ENCODE peak calls at places on chromosomes 5 and 9, in five cellular contexts. F is GM23338, W is transverse colon, X is brain microvascular endothelial cell, L is dorsolateral prefrontal cortex. S is an unnamed sample.

GRCh38 chr9:36987409-36987808 is 46.7 kb downstream of the PAX5 start:
- DNase-seq in L (no peak), F (peak; percentile 33), X (no peak), W (no peak), S (no peak)

GRCh38 chr5:136750507-136750906 is 385.2 kb upstream of the TRPC7 start:
- DNase-seq in X (peak; percentile 19), F (no peak), L (peak; percentile 14), W (no peak), S (no peak)

GRCh38 chr9:133781828-133782135 is 43.6 kb upstream of the SARDH start:
- DNase-seq in F (no peak), X (no peak), L (no peak), W (no peak), S (no peak)

GRCh38 chr5:132776077-132776931 is 735 bp downstream of the SEPTIN8 start:
- DNase-seq in W (peak; percentile 49), L (peak; percentile 61), F (peak; percentile 54), X (peak; percentile 20), S (no peak)

GRCh38 chr5:137575847-137576246 is 76.7 kb upstream of the SPOCK1 start:
- DNase-seq in X (no peak), F (no peak), L (no peak), W (no peak), S (no peak)

GRCh38 chr5:140554454-140554853 is 2.8 kb downstream of the SRA1 start:
- DNase-seq in X (peak; percentile 73), L (no peak), W (no peak), F (no peak), S (no peak)

GRCh38 chr5:77972545-77973252 is 196.6 kb upstream of the TBCA start:
- DNase-seq in L (no peak), W (no peak), X (no peak), F (peak; percentile 48), S (no peak)

GRCh38 chr9:134899168-134899567 is 18.5 kb downstream of the FCN1 start:
- DNase-seq in X (no peak), L (no peak), W (no peak), F (no peak), S (no peak)

GRCh38 chr5:178115136-178115834 is 2.0 kb downstream of the N4BP3 start:
- DNase-seq in W (no peak), L (no peak), F (peak; percentile 87), X (no peak), S (no peak)

GRCh38 chr5:123095694-123096120 is 6.7 kb downstream of the PRDM6 start:
- DNase-seq in W (no peak), L (no peak), X (no peak), F (no peak), S (no peak)

GRCh38 chr5:123097871-123098735 is 9.1 kb downstream of the PRDM6 start:
- DNase-seq in F (peak; percentile 44), X (no peak), W (no peak), L (no peak), S (no peak)

GRCh38 chr5:123098767-123099513 is 9.9 kb downstream of the PRDM6 start:
- DNase-seq in F (peak; percentile 34), L (no peak), X (no peak), W (no peak), S (no peak)

GRCh38 chr5:123097483-123097870 is 8.4 kb downstream of the PRDM6 start:
- DNase-seq in X (no peak), F (no peak), W (no peak), L (no peak), S (no peak)

GRCh38 chr5:123099514-123100151 is 10.6 kb downstream of the PRDM6 start:
- DNase-seq in W (no peak), F (peak; percentile 78), X (no peak), L (no peak), S (no peak)
- TF ChIP-seq CTCF in W (no peak), F (peak; percentile 16), X (peak; percentile 4), L (no peak), S (peak; percentile 30)

GRCh38 chr9:130491830-130492465 is 47.2 kb downstream of the ASS1 start:
- DNase-seq in W (no peak), F (no peak), L (no peak), X (no peak), S (no peak)
- TF ChIP-seq CTCF in W (no peak), F (no peak), L (no peak), X (no peak), S (no peak)

GRCh38 chr5:32314658-32315057 is 1.9 kb upstream of the MTMR12 start:
- DNase-seq in L (no peak), F (no peak), X (no peak), W (no peak), S (no peak)

GRCh38 chr5:32312682-32313523 is at the start of gene MTMR12:
- DNase-seq in X (peak; percentile 100), F (peak; percentile 100), L (peak; percentile 100), W (peak; percentile 100), S (peak; percentile 100)

GRCh38 chr5:32311404-32312193 is 1.1 kb downstream of the MTMR12 start:
- DNase-seq in W (no peak), X (no peak), F (peak; percentile 69), L (peak; percentile 16), S (no peak)

GRCh38 chr5:32309766-32310165 is 3.0 kb downstream of the MTMR12 start:
- DNase-seq in L (no peak), W (no peak), X (no peak), F (no peak), S (no peak)

GRCh38 chr5:32312194-32312681 is 501 bp downstream of the MTMR12 start:
- DNase-seq in F (peak; percentile 68), W (peak; percentile 80), L (peak; percentile 51), X (peak; percentile 43), S (peak; percentile 87)
- TF ChIP-seq CTCF in F (no peak), W (no peak), L (no peak), X (no peak), S (no peak)

DNA sequence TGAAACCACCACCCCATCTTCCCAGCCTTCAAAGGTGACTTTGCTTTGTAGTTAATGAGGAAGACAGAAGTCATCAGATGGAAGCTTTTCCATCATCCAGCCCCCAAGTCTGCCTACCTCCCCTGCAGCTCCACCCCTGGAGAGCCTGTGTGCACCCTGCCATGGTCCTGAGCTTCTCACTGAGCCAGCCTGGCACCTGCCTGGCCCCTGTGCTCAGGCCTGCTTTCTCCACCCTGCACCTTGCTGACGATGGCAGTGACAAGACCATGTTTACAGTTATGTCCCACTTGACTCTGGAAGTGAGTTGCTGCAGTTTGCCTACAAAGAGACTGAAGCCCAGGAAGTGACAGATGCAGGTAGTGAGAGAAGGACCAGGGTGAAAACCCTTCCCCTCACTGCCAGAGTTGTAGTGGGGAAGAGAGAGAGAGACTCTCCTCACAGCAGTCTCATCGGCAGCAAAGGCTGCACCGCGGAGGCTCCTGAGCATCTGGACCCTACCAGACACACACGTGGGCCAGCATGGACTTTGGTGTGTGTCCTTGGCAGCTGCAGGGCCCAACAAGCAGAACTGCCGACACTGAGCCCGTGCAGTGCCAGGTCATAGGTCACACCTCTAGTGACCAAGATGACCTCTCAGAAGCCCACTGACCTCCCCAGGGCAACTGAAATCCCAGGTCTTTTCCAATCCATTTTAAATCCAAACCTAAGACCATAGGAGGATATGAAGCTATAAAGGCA is 107.1 kb downstream of the CACNA1B start:
- DNase-seq in L (no peak), X (no peak), F (no peak), W (no peak), S (no peak)
- TF ChIP-seq CTCF in L (no peak), X (no peak), F (no peak), W (no peak), S (no peak)

GRCh38 chr9:136926154-136926704 is 18.3 kb downstream of the FBXW5 start:
- DNase-seq in X (peak; percentile 5), W (no peak), L (no peak), F (no peak), S (no peak)
- TF ChIP-seq CTCF in X (peak; percentile 45), W (no peak), L (no peak), F (no peak), S (no peak)

GRCh38 chr5:100790170-100790665 is 112.9 kb downstream of the ST8SIA4 start:
- DNase-seq in W (peak; percentile 47), L (no peak), X (no peak), F (peak; percentile 60), S (no peak)
- TF ChIP-seq CTCF in W (no peak), L (no peak), X (peak; percentile 26), F (peak; percentile 35), S (no peak)

DNA sequence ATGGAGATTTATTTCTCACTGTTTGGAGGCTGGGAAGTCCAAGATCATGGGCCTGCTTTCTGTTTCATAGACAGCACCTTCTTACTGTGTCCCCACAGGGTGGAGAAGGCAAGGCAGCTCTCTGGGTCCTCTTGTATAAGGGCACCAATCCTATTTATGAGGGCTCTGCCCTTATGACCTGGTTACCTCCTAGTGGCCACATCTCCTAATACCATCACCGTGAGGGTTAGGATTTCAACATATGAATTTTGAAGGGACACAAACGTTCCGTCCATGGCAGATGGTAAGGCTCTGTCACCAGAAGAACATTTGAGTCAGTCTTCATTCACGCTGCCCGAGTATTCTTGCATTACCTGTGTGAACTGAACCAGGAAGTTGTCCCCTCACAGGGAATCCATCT is 48.4 kb downstream of the ANKRD33B start:
- DNase-seq in L (no peak), W (no peak), F (no peak), X (no peak), S (no peak)
- TF ChIP-seq CTCF in L (no peak), W (no peak), F (peak; percentile 5), X (no peak), S (no peak)

GRCh38 chr5:141960018-141960417 is 2.0 kb upstream of the PCDH12 start:
- DNase-seq in W (no peak), L (no peak), X (no peak), F (peak; percentile 45), S (no peak)
- TF ChIP-seq CTCF in W (no peak), L (no peak), X (peak; percentile 57), F (peak; percentile 72), S (peak; percentile 14)

GRCh38 chr5:4275232-4275631 is 679.6 kb downstream of the IRX1 start:
- DNase-seq in W (no peak), F (peak; percentile 27), L (no peak), X (no peak), S (no peak)

GRCh38 chr5:4271193-4271592 is 675.6 kb downstream of the IRX1 start:
- DNase-seq in L (no peak), X (no peak), W (no peak), F (no peak), S (no peak)
- TF ChIP-seq CTCF in L (no peak), X (no peak), W (no peak), F (no peak), S (no peak)

GRCh38 chr9:696332-697090 is 145.0 kb upstream of the DMRT1 start:
- DNase-seq in L (peak; percentile 46), F (no peak), X (peak; percentile 71), W (no peak), S (no peak)
- TF ChIP-seq CTCF in L (peak; percentile 39), F (no peak), X (peak; percentile 53), W (no peak), S (peak; percentile 32)

S was measured in osteocyte.